ENCODE peak calls at places on chromosomes 13 and 19, in four cellular contexts. H is ACHN, Q is EL, C is cardiac muscle cell. O is an unnamed sample.

GRCh38 chr13:24680258-24680920 is at the start of gene ATP12A:
- DNase-seq in H (no peak), Q (no peak), C (peak), O (no peak)

GRCh38 chr19:50780753-50781480 is 9.3 kb upstream of the ACP4 start:
- DNase-seq in H (no peak), Q (no peak), C (no peak), O (no peak)

GRCh38 chr13:106349080-106349841 is 186.2 kb downstream of the EFNB2 start:
- DNase-seq in H (peak), Q (peak), C (peak), O (peak)

GRCh38 chr13:40994581-40995230 is 24.4 kb downstream of the ELF1 start:
- DNase-seq in H (no peak), Q (no peak), C (no peak), O (no peak)

GRCh38 chr13:73060251-73061160 is 1.7 kb downstream of the KLF5 start:
- DNase-seq in H (peak), Q (peak), C (no peak), O (no peak)

GRCh38 chr13:25406377-25406776 is 34.6 kb downstream of the ATP8A2 start:
- DNase-seq in H (peak), Q (peak), C (no peak), O (peak)

GRCh38 chr13:90105881-90106496 is 1241.5 kb upstream of the MIR17HG start:
- DNase-seq in H (no peak), Q (peak), C (no peak), O (no peak)

GRCh38 chr13:111230385-111230930 is 90.0 kb upstream of the TEX29 start:
- DNase-seq in H (no peak), Q (no peak), C (peak), O (no peak)

GRCh38 chr13:98915563-98916348 is 62.1 kb downstream of the DOCK9 start:
- DNase-seq in H (no peak), Q (no peak), C (no peak), O (no peak)

GRCh38 chr13:26053418-26053980 is 1.7 kb upstream of the SHISA2 start:
- DNase-seq in H (no peak), Q (no peak), C (no peak), O (no peak)

GRCh38 chr13:47798906-47799305 is 202.2 kb downstream of the SUCLA2 start:
- DNase-seq in H (no peak), Q (peak), C (peak), O (no peak)

GRCh38 chr13:99686157-99686572 is 184.9 kb downstream of the TM9SF2 start:
- DNase-seq in H (no peak), Q (peak), C (peak), O (no peak)

GRCh38 chr19:4571305-4571917 is 11.9 kb upstream of the SEMA6B start:
- DNase-seq in H (no peak), Q (no peak), C (no peak), O (no peak)

GRCh38 chr19:52658595-52658994 is 20.4 kb upstream of the ZNF83 start:
- DNase-seq in H (no peak), Q (no peak), C (no peak), O (no peak)

GRCh38 chr19:6416658-6417405 is 7.8 kb downstream of the KHSRP start:
- DNase-seq in H (no peak), Q (no peak), C (no peak), O (no peak)

GRCh38 chr13:80217614-80218456 is 123.1 kb downstream of the SPRY2 start:
- DNase-seq in H (no peak), Q (no peak), C (no peak), O (no peak)

GRCh38 chr13:30847697-30848307 is 58.3 kb upstream of the MEDAG start:
- DNase-seq in H (peak), Q (peak), C (no peak), O (no peak)

GRCh38 chr13:112061367-112062046 is 5.4 kb upstream of the SOX1 start:
- DNase-seq in H (no peak), Q (no peak), C (no peak), O (no peak)

GRCh38 chr19:41325947-41326706 is 16.2 kb downstream of the CCDC97 start:
- DNase-seq in H (no peak), Q (peak), C (peak), O (no peak)

GRCh38 chr13:40309881-40310280 is 356.6 kb downstream of the FOXO1 start:
- DNase-seq in H (no peak), Q (no peak), C (no peak), O (no peak)

GRCh38 chr19:8641221-8641907 is 10.9 kb downstream of the NFILZ start:
- DNase-seq in H (no peak), Q (no peak), C (no peak), O (no peak)

GRCh38 chr13:30415430-30416030 is 6.8 kb upstream of the UBE2L5 start:
- DNase-seq in H (no peak), Q (no peak), C (no peak), O (no peak)